ENCODE peak calls at places on chromosomes 5 and 9, in six cellular contexts. One of them, this sample, is unnamed.
A peak's percentile ranks its signal among the peaks of the same experiment; 100 is the strongest.

GRCh38 chr5:51034501-51034900 is 348.7 kb upstream of the ISL1 start:
- DNase-seq in kidney: no peak
- DNase-seq in iPS DF 6.9: no peak
- DNase-seq in heart left ventricle: no peak
- DNase-seq in heart right ventricle: no peak
- DNase-seq in lower lobe of right lung: no peak
- DNase-seq in this sample: no peak

GRCh38 chr5:150298701-150299451 is 3.8 kb downstream of the ARSI start:
- DNase-seq in kidney: no peak
- DNase-seq in iPS DF 6.9: no peak
- DNase-seq in heart left ventricle: no peak
- DNase-seq in heart right ventricle: no peak
- DNase-seq in lower lobe of right lung: no peak
- DNase-seq in this sample: no peak

GRCh38 chr9:110545705-110546104 is 33.8 kb downstream of the SVEP1 start:
- DNase-seq in kidney: no peak
- DNase-seq in iPS DF 6.9: no peak
- DNase-seq in heart left ventricle: no peak
- DNase-seq in heart right ventricle: peak; percentile 4
- DNase-seq in lower lobe of right lung: no peak
- DNase-seq in this sample: no peak

GRCh38 chr5:53256746-53257145 is 147.2 kb upstream of the MOCS2 start:
- DNase-seq in kidney: no peak
- DNase-seq in iPS DF 6.9: no peak
- DNase-seq in heart left ventricle: peak; percentile 18
- DNase-seq in heart right ventricle: peak; percentile 8
- DNase-seq in lower lobe of right lung: no peak
- DNase-seq in this sample: no peak

GRCh38 chr5:64214152-64214551 is 48.5 kb downstream of the RNF180 start:
- DNase-seq in kidney: no peak
- DNase-seq in iPS DF 6.9: no peak
- DNase-seq in heart left ventricle: no peak
- DNase-seq in heart right ventricle: no peak
- DNase-seq in lower lobe of right lung: no peak
- DNase-seq in this sample: no peak

GRCh38 chr5:168168978-168169696 is 122.3 kb upstream of the WWC1 start:
- DNase-seq in kidney: no peak
- DNase-seq in iPS DF 6.9: no peak
- DNase-seq in heart left ventricle: peak; percentile 32
- DNase-seq in heart right ventricle: no peak
- DNase-seq in lower lobe of right lung: no peak
- DNase-seq in this sample: no peak

GRCh38 chr9:79054500-79054899 is 517.3 kb upstream of the TLE4 start:
- DNase-seq in kidney: no peak
- DNase-seq in iPS DF 6.9: no peak
- DNase-seq in heart left ventricle: no peak
- DNase-seq in heart right ventricle: no peak
- DNase-seq in lower lobe of right lung: no peak
- DNase-seq in this sample: no peak

GRCh38 chr5:109063223-109063622 is 315.5 kb downstream of the FER start:
- DNase-seq in kidney: no peak
- DNase-seq in iPS DF 6.9: no peak
- DNase-seq in heart left ventricle: no peak
- DNase-seq in heart right ventricle: no peak
- DNase-seq in lower lobe of right lung: no peak
- DNase-seq in this sample: no peak

GRCh38 chr5:66239034-66239433 is 94.9 kb downstream of the SREK1 start:
- DNase-seq in kidney: no peak
- DNase-seq in iPS DF 6.9: no peak
- DNase-seq in heart left ventricle: no peak
- DNase-seq in heart right ventricle: no peak
- DNase-seq in lower lobe of right lung: no peak
- DNase-seq in this sample: no peak

GRCh38 chr9:117679425-117679824 is 24.8 kb upstream of the TLR4 start:
- DNase-seq in kidney: no peak
- DNase-seq in iPS DF 6.9: no peak
- DNase-seq in heart left ventricle: no peak
- DNase-seq in heart right ventricle: no peak
- DNase-seq in lower lobe of right lung: no peak
- DNase-seq in this sample: no peak

GRCh38 chr5:132226516-132227234 is 978 bp downstream of the P4HA2 start:
- DNase-seq in kidney: no peak
- DNase-seq in iPS DF 6.9: no peak
- DNase-seq in heart left ventricle: peak; percentile 33
- DNase-seq in heart right ventricle: peak; percentile 25
- DNase-seq in lower lobe of right lung: no peak
- DNase-seq in this sample: no peak

GRCh38 chr5:98771389-98772109 is 1.9 kb upstream of the RGMB start:
- DNase-seq in kidney: no peak
- DNase-seq in iPS DF 6.9: peak; percentile 66
- DNase-seq in heart left ventricle: peak; percentile 71
- DNase-seq in heart right ventricle: peak; percentile 81
- DNase-seq in lower lobe of right lung: no peak
- DNase-seq in this sample: no peak

GRCh38 chr5:72812483-72812882 is 4.0 kb upstream of the TNPO1 start:
- DNase-seq in kidney: no peak
- DNase-seq in iPS DF 6.9: no peak
- DNase-seq in heart left ventricle: no peak
- DNase-seq in heart right ventricle: no peak
- DNase-seq in lower lobe of right lung: no peak
- DNase-seq in this sample: no peak

GRCh38 chr9:81656004-81656403 is 33.3 kb downstream of the TLE1 start:
- DNase-seq in kidney: no peak
- DNase-seq in iPS DF 6.9: no peak
- DNase-seq in heart left ventricle: no peak
- DNase-seq in heart right ventricle: no peak
- DNase-seq in lower lobe of right lung: no peak
- DNase-seq in this sample: no peak

GRCh38 chr5:172543484-172544298 is 89.4 kb upstream of the SH3PXD2B start:
- DNase-seq in kidney: no peak
- DNase-seq in iPS DF 6.9: no peak
- DNase-seq in heart left ventricle: no peak
- DNase-seq in heart right ventricle: no peak
- DNase-seq in lower lobe of right lung: no peak
- DNase-seq in this sample: peak; percentile 17

GRCh38 chr9:75448281-75448680 is 360.0 kb downstream of the OSTF1 start:
- DNase-seq in kidney: no peak
- DNase-seq in iPS DF 6.9: no peak
- DNase-seq in heart left ventricle: no peak
- DNase-seq in heart right ventricle: no peak
- DNase-seq in lower lobe of right lung: no peak
- DNase-seq in this sample: no peak

GRCh38 chr5:129500101-129500500 is 40.0 kb downstream of the ADAMTS19 start:
- DNase-seq in kidney: no peak
- DNase-seq in iPS DF 6.9: no peak
- DNase-seq in heart left ventricle: no peak
- DNase-seq in heart right ventricle: no peak
- DNase-seq in lower lobe of right lung: no peak
- DNase-seq in this sample: no peak

GRCh38 chr5:136249678-136250266 is 56.8 kb upstream of the SMIM32 start:
- DNase-seq in kidney: no peak
- DNase-seq in iPS DF 6.9: no peak
- DNase-seq in heart left ventricle: peak; percentile 27
- DNase-seq in heart right ventricle: peak; percentile 33
- DNase-seq in lower lobe of right lung: peak; percentile 63
- DNase-seq in this sample: no peak

GRCh38 chr9:79384506-79384905 is 187.3 kb upstream of the TLE4 start:
- DNase-seq in kidney: no peak
- DNase-seq in iPS DF 6.9: no peak
- DNase-seq in heart left ventricle: no peak
- DNase-seq in heart right ventricle: no peak
- DNase-seq in lower lobe of right lung: no peak
- DNase-seq in this sample: no peak

GRCh38 chr5:107155667-107156066 is 515.1 kb downstream of the EFNA5 start:
- DNase-seq in kidney: no peak
- DNase-seq in iPS DF 6.9: no peak
- DNase-seq in heart left ventricle: no peak
- DNase-seq in heart right ventricle: no peak
- DNase-seq in lower lobe of right lung: no peak
- DNase-seq in this sample: no peak

GRCh38 chr9:98247826-98248657 is 7.4 kb downstream of the TBC1D2 start:
- DNase-seq in kidney: no peak
- DNase-seq in iPS DF 6.9: no peak
- DNase-seq in heart left ventricle: no peak
- DNase-seq in heart right ventricle: no peak
- DNase-seq in lower lobe of right lung: no peak
- DNase-seq in this sample: no peak

GRCh38 chr9:129333961-129334743 is 156.1 kb upstream of the IER5L start:
- DNase-seq in kidney: peak; percentile 99
- DNase-seq in iPS DF 6.9: peak; percentile 93
- DNase-seq in heart left ventricle: peak; percentile 92
- DNase-seq in heart right ventricle: peak; percentile 88
- DNase-seq in lower lobe of right lung: peak; percentile 95
- DNase-seq in this sample: peak; percentile 94

GRCh38 chr5:154461531-154461930 is 15.7 kb downstream of the SAP30L start:
- DNase-seq in kidney: no peak
- DNase-seq in iPS DF 6.9: no peak
- DNase-seq in heart left ventricle: no peak
- DNase-seq in heart right ventricle: no peak
- DNase-seq in lower lobe of right lung: no peak
- DNase-seq in this sample: no peak

GRCh38 chr5:7686794-7687193 is 164.1 kb downstream of the CFAP90 start:
- DNase-seq in kidney: no peak
- DNase-seq in iPS DF 6.9: no peak
- DNase-seq in heart left ventricle: no peak
- DNase-seq in heart right ventricle: no peak
- DNase-seq in lower lobe of right lung: no peak
- DNase-seq in this sample: no peak

GRCh38 chr5:72472666-72473422 is 34.4 kb downstream of the ZNF366 start:
- DNase-seq in kidney: no peak
- DNase-seq in iPS DF 6.9: no peak
- DNase-seq in heart left ventricle: no peak
- DNase-seq in heart right ventricle: no peak
- DNase-seq in lower lobe of right lung: no peak
- DNase-seq in this sample: no peak

GRCh38 chr5:170747851-170748250 is 35.7 kb upstream of the GABRP start:
- DNase-seq in kidney: no peak
- DNase-seq in iPS DF 6.9: no peak
- DNase-seq in heart left ventricle: peak; percentile 28
- DNase-seq in heart right ventricle: peak; percentile 40
- DNase-seq in lower lobe of right lung: no peak
- DNase-seq in this sample: no peak

GRCh38 chr9:100426194-100426531 is 780 bp upstream of the MSANTD3 start:
- DNase-seq in kidney: no peak
- DNase-seq in iPS DF 6.9: no peak
- DNase-seq in heart left ventricle: no peak
- DNase-seq in heart right ventricle: no peak
- DNase-seq in lower lobe of right lung: no peak
- DNase-seq in this sample: no peak

GRCh38 chr5:367358-368130 is 46.0 kb downstream of the AHRR start:
- DNase-seq in kidney: peak; percentile 63
- DNase-seq in iPS DF 6.9: no peak
- DNase-seq in heart left ventricle: no peak
- DNase-seq in heart right ventricle: peak; percentile 1
- DNase-seq in lower lobe of right lung: peak; percentile 43
- DNase-seq in this sample: peak; percentile 65

GRCh38 chr9:105510024-105510423 is 47.9 kb upstream of the FKTN start:
- DNase-seq in kidney: no peak
- DNase-seq in iPS DF 6.9: no peak
- DNase-seq in heart left ventricle: no peak
- DNase-seq in heart right ventricle: no peak
- DNase-seq in lower lobe of right lung: no peak
- DNase-seq in this sample: no peak

GRCh38 chr5:150751096-150751891 is 7.5 kb downstream of the DCTN4 start:
- DNase-seq in kidney: no peak
- DNase-seq in iPS DF 6.9: no peak
- DNase-seq in heart left ventricle: no peak
- DNase-seq in heart right ventricle: no peak
- DNase-seq in lower lobe of right lung: no peak
- DNase-seq in this sample: no peak

GRCh38 chr5:174750720-174751119 is 26.3 kb downstream of the MSX2 start:
- DNase-seq in kidney: no peak
- DNase-seq in iPS DF 6.9: no peak
- DNase-seq in heart left ventricle: no peak
- DNase-seq in heart right ventricle: no peak
- DNase-seq in lower lobe of right lung: no peak
- DNase-seq in this sample: no peak
- H3K4me3 ChIP-seq in kidney: no peak overlapping the region
- H3K4me3 ChIP-seq in iPS DF 6.9: peak overlapping the region; percentile 59
- H3K4me3 ChIP-seq in heart left ventricle: peak overlapping the region; percentile 53
- H3K4me3 ChIP-seq in heart right ventricle: peak overlapping the region; percentile 49
- H3K4me3 ChIP-seq in lower lobe of right lung: peak overlapping the region; percentile 36
- H3K4me3 ChIP-seq in this sample: peak overlapping the region; percentile 63

GRCh38 chr9:133993635-133994253 is 1.6 kb upstream of the VAV2 start:
- DNase-seq in kidney: no peak
- DNase-seq in iPS DF 6.9: no peak
- DNase-seq in heart left ventricle: no peak
- DNase-seq in heart right ventricle: no peak
- DNase-seq in lower lobe of right lung: no peak
- DNase-seq in this sample: no peak
- H3K4me3 ChIP-seq in kidney: peak overlapping the region; percentile 87
- H3K4me3 ChIP-seq in iPS DF 6.9: peak overlapping the region; percentile 80
- H3K4me3 ChIP-seq in heart left ventricle: peak overlapping the region; percentile 84
- H3K4me3 ChIP-seq in heart right ventricle: peak overlapping the region; percentile 76
- H3K4me3 ChIP-seq in lower lobe of right lung: peak overlapping the region; percentile 75
- H3K4me3 ChIP-seq in this sample: peak overlapping the region; percentile 69

GRCh38 chr9:70015099-70015498 is 28.5 kb upstream of the MAMDC2 start:
- DNase-seq in kidney: no peak
- DNase-seq in iPS DF 6.9: no peak
- DNase-seq in heart left ventricle: no peak
- DNase-seq in heart right ventricle: no peak
- DNase-seq in lower lobe of right lung: no peak
- DNase-seq in this sample: no peak
- H3K4me3 ChIP-seq in kidney: no peak overlapping the region
- H3K4me3 ChIP-seq in iPS DF 6.9: no peak overlapping the region
- H3K4me3 ChIP-seq in heart left ventricle: no peak overlapping the region
- H3K4me3 ChIP-seq in heart right ventricle: no peak overlapping the region
- H3K4me3 ChIP-seq in lower lobe of right lung: no peak overlapping the region
- H3K4me3 ChIP-seq in this sample: no peak overlapping the region

DNA sequence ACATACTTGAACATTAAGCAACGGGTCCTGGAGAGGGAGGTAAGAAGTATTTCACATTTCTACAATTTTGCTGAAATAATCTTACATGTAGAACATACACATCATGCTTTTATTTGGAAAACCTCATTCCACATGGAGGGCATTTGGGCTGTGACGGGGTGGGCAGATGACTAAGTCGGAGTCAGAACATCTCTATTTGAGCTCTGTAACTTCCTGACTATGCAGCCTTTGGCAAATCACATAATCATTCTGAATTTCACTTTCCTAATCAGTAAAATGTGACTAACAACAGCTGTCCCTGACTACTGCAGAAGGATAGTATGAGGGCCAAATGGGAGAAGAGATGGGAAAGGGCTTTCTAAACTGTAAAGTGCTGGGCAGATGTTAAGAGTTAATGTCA is 17.1 kb upstream of the IL6ST start:
- DNase-seq in kidney: no peak
- DNase-seq in iPS DF 6.9: no peak
- DNase-seq in heart left ventricle: no peak
- DNase-seq in heart right ventricle: no peak
- DNase-seq in lower lobe of right lung: no peak
- DNase-seq in this sample: no peak
- H3K4me3 ChIP-seq in kidney: no peak overlapping the region
- H3K4me3 ChIP-seq in iPS DF 6.9: no peak overlapping the region
- H3K4me3 ChIP-seq in heart left ventricle: no peak overlapping the region
- H3K4me3 ChIP-seq in heart right ventricle: no peak overlapping the region
- H3K4me3 ChIP-seq in lower lobe of right lung: no peak overlapping the region
- H3K4me3 ChIP-seq in this sample: no peak overlapping the region